ENCODE peak calls at places on chromosomes 2 and 18, in four cellular contexts. D, Q, R and B are unnamed samples.

GRCh38 chr2:241312082-241312481 is 3.4 kb downstream of the HDLBP start:
- DNase-seq in Q (no peak), D (peak), R (no peak), B (peak)

GRCh38 chr18:43774497-43774896 is 497.2 kb upstream of the SYT4 start:
- DNase-seq in D (no peak), R (no peak), Q (no peak), B (no peak)

GRCh38 chr18:44602380-44602779 is 78.3 kb upstream of the SETBP1 start:
- DNase-seq in D (peak), Q (no peak), R (no peak), B (no peak)

GRCh38 chr18:50695431-50696176 is 124.2 kb downstream of the MRO start:
- DNase-seq in R (no peak), Q (no peak), D (no peak), B (no peak)

GRCh38 chr18:61703508-61703907 is 189.3 kb downstream of the RNF152 start:
- DNase-seq in D (peak), Q (no peak), R (no peak), B (peak)

GRCh38 chr18:25457196-25457595 is 105.2 kb upstream of the ZNF521 start:
- DNase-seq in Q (no peak), R (no peak), D (no peak), B (no peak)

GRCh38 chr2:69154031-69154430 is 141.1 kb downstream of the ANTXR1 start:
- DNase-seq in R (no peak), D (peak), Q (no peak), B (peak)

GRCh38 chr2:160028431-160029269 is 33.8 kb downstream of the PLA2R1 start:
- DNase-seq in D (peak), R (no peak), Q (no peak), B (peak)

GRCh38 chr2:126700073-126700581 is 44.2 kb downstream of the GYPC start:
- DNase-seq in Q (no peak), D (peak), R (no peak), B (peak)

GRCh38 chr2:60979231-60979630 is 38.3 kb upstream of the PEX13 start:
- DNase-seq in R (no peak), D (no peak), Q (no peak), B (no peak)